ENCODE peak calls at places on chromosomes 5 and 9, in four cellular contexts. J is GM12891, Z is K562, W is GM12878. F is an unnamed sample.

GRCh38 chr9:135608294-135608998 is 30.9 kb downstream of the GLT6D1 start:
- DNase-seq in J (no peak), Z (no peak), W (no peak), F (no peak)

GRCh38 chr5:141513627-141514329 is 24.9 kb downstream of the PCDHGC5 start:
- DNase-seq in J (no peak), Z (no peak), W (peak; percentile 75), F (no peak)

GRCh38 chr9:127121628-127122175 is 733 bp downstream of the ANGPTL2 start:
- DNase-seq in J (no peak), Z (no peak), W (no peak), F (no peak)

GRCh38 chr5:61719124-61719523 is 387.1 kb downstream of the ZSWIM6 start:
- DNase-seq in J (no peak), Z (no peak), W (no peak), F (no peak)

GRCh38 chr5:112635276-112635675 is 102.4 kb upstream of the APC start:
- DNase-seq in J (no peak), Z (no peak), W (no peak), F (no peak)

GRCh38 chr9:133584559-133585476 is 24.4 kb downstream of the FAM163B start:
- DNase-seq in J (no peak), Z (no peak), W (no peak), F (no peak)

GRCh38 chr9:22119537-22120167 is 110.5 kb upstream of the CDKN2B start:
- DNase-seq in J (no peak), Z (no peak), W (no peak), F (no peak)

GRCh38 chr5:39203291-39203922 is 16.0 kb downstream of the FYB1 start:
- DNase-seq in J (no peak), Z (no peak), W (no peak), F (no peak)

GRCh38 chr5:51378061-51378409 is 5.2 kb upstream of the ISL1 start:
- DNase-seq in J (no peak), Z (no peak), W (no peak), F (no peak)

GRCh38 chr9:133496901-133497411 is 18.1 kb upstream of the SLC2A6 start:
- DNase-seq in J (no peak), Z (no peak), W (no peak), F (no peak)

GRCh38 chr5:40677456-40677855 is 2.3 kb upstream of the PTGER4 start:
- DNase-seq in J (no peak), Z (no peak), W (no peak), F (no peak)

GRCh38 chr5:40674661-40675235 is 5.0 kb upstream of the PTGER4 start:
- DNase-seq in J (no peak), Z (no peak), W (no peak), F (no peak)

GRCh38 chr5:40678021-40678939 is 1.4 kb upstream of the PTGER4 start:
- DNase-seq in J (no peak), Z (no peak), W (no peak), F (no peak)

GRCh38 chr5:40675396-40676133 is 4.2 kb upstream of the PTGER4 start:
- DNase-seq in J (no peak), Z (no peak), W (no peak), F (no peak)

DNA sequence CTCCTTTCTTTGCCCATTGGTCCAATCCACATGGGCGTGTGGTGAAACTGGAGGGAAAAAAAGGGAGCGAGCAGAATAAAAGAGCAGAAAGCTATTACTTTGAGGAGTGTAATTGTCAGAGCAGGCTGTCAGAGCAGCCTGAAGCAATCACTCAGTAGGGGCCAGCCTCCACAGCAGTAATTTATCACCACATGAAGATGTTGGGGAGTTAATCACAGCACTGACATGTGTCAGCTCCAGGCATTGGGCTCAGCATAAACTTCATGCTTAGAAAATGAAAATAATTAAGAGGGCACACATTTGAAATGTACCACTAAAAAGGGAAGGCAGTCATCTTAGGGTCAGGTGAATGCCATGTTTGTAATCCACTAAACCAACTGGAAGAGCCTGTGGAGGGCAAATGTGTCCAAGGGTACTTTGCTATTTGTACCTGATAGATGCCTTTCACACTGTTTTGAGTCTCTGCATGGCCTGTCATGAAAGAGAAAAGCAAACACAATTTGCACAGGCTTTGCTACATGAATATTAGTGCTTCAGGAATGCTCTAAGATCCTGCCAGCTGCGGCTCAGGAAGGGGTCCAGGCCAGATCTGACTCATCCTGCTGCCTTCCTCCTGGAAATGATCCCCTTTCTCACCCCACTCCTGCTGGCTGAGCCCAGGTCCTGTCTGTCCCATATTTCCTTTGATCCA is 2.9 kb upstream of the PTGER4 start:
- DNase-seq in J (no peak), Z (no peak), W (no peak), F (no peak)
- TF ChIP-seq SPI1 in J (no peak), Z (no peak), W (no peak), F (no peak)

DNA sequence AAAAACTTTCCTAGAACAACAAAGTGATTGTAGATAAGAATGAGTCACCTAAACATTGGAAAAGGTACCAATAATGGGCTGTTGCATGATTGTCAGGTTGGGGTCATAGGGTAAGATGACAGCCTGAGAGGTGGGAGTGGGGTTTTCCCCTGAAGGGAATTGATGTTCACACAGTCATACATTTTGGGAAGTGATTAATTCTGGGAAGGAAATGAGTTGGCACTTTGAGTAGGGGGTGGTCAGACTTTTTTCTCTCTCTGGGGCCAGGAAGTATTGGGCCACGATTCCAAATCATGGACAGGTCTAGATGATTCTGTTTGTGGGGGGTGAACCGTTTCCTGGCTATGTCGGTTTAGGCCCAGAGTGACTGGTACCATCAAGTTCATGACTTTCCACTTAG is 36.8 kb downstream of the TNFSF8 start:
- DNase-seq in J (no peak), Z (no peak), W (no peak), F (no peak)
- TF ChIP-seq SPI1 in J (peak; percentile 29), Z (no peak), W (no peak), F (no peak)

DNA sequence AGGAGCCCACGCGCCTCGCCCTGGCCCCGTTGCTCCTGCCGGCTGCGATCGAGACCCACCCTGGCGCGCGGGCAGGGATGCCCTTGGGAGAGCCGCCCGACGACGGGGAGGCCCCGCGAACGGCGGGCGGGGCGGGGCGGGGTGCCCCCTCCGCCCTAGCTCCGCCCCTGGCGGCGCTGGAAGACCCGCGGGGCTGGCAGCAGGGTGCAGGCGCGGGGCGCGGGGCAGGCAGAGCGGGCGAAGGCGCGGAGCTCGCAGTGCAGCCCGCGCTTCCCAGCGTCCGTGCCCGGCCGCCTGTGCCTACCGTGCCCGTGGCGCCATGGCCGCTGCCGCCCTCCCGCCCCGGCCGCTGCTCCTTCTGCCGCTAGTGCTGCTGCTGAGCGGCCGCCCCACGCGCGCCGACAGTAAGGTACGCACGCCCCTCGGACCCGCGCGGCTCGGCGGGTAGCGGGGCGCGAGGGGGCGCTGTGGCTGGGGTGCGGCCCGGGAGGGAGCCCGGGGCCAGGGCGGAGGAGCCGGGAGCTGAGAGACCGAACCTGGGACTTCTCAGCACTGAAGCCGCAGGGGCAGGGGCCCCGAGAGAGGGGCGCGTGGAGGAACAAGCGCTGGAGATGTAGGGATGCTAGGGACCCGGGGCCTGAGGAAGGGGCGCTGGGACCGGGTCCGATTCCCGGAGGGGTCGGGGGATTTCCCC is at the start of gene OLFML2A:
- DNase-seq in J (peak; percentile 49), Z (peak; percentile 37), W (no peak), F (no peak)
- TF ChIP-seq SPI1 in J (no peak), Z (no peak), W (no peak), F (no peak)

DNA sequence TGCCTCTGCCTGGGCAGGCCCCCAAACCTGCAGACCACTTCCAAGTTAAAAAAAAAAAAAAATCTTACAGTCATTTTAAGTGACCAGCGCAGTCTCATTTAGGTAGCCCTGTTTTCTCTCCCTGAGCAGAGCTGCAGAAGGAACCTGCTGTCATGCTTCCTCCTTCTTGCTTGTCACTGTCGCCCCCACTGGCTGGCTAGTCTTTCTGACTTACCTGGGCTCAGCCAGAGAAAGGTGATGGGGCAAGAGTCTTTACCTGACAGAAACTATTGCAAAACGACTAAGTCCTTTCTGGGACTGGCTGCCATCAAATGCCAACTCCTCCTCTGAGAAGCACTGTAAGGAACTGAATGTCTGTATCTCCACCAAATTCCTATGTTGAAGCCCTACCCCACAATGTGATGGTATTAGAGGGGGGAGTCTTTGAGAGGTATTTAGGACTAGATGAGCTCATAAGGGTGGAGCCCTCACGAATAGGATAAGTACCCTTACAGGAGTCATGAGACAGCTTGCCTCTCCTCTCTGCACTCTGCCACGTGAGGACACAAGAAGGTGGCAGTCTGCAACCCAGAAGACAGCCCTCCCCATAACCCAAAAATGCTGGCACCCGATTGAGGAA is 58.4 kb upstream of the SHC3 start:
- DNase-seq in J (no peak), Z (no peak), W (no peak), F (no peak)
- TF ChIP-seq SPI1 in J (no peak), Z (no peak), W (no peak), F (no peak)